ENCODE peak calls at places on chromosomes 11 and 22, in seven cellular contexts. Q, J, H, P, T, X and V are unnamed samples.

GRCh38 chr11:10918698-10919097 is 60.8 kb upstream of the ZBED5 start:
- DNase-seq in Q (no peak), J (no peak), H (no peak), P (no peak), T (no peak), X (no peak), V (no peak)

GRCh38 chr22:38802671-38803121 is 8.8 kb upstream of the DNAL4 start:
- DNase-seq in Q (peak), J (no peak), H (no peak), P (peak), T (no peak), X (peak), V (no peak)

GRCh38 chr11:3710485-3711259 is 39.5 kb upstream of the CHRNA10 start:
- DNase-seq in Q (no peak), J (no peak), H (no peak), P (peak), T (no peak), X (no peak), V (no peak)

GRCh38 chr11:130520231-130520630 is 71.8 kb downstream of the ADAMTS15 start:
- DNase-seq in Q (no peak), J (no peak), H (no peak), P (no peak), T (no peak), X (no peak), V (no peak)

GRCh38 chr11:118186346-118187107 is 10.1 kb upstream of the SCN2B start:
- DNase-seq in Q (no peak), J (no peak), H (no peak), P (no peak), T (no peak), X (no peak), V (no peak)

GRCh38 chr11:117009905-117010605 is 88.2 kb downstream of the SIK3 start:
- DNase-seq in Q (no peak), J (no peak), H (no peak), P (peak), T (no peak), X (no peak), V (no peak)

GRCh38 chr11:75389925-75390324 is 9.4 kb upstream of the RPS3 start:
- DNase-seq in Q (no peak), J (no peak), H (no peak), P (no peak), T (no peak), X (no peak), V (no peak)

GRCh38 chr11:25737071-25737675 is 594.8 kb upstream of the ANO3 start:
- DNase-seq in Q (no peak), J (no peak), H (no peak), P (no peak), T (no peak), X (no peak), V (no peak)

GRCh38 chr11:75562836-75563484 is 907 bp downstream of the SERPINH1 start:
- DNase-seq in Q (peak), J (no peak), H (no peak), P (peak), T (peak), X (no peak), V (no peak)

GRCh38 chr11:59197990-59198389 is 14.7 kb downstream of the MPEG1 start:
- DNase-seq in Q (peak), J (peak), H (peak), P (no peak), T (no peak), X (no peak), V (no peak)

GRCh38 chr22:44211256-44211945 is 30.7 kb downstream of the PARVG start:
- DNase-seq in Q (peak), J (no peak), H (no peak), P (no peak), T (no peak), X (no peak), V (no peak)

GRCh38 chr11:33869511-33870422 is 22.1 kb downstream of the LMO2 start:
- DNase-seq in Q (peak), J (no peak), H (no peak), P (peak), T (peak), X (no peak), V (no peak)

GRCh38 chr11:18731949-18732821 is 6.2 kb upstream of the IGSF22 start:
- DNase-seq in Q (peak), J (peak), H (no peak), P (peak), T (peak), X (no peak), V (peak)

GRCh38 chr11:44709966-44710365 is 16.8 kb upstream of the TSPAN18 start:
- DNase-seq in Q (peak), J (no peak), H (no peak), P (no peak), T (no peak), X (no peak), V (no peak)

GRCh38 chr11:72079776-72080325 is 491 bp downstream of the NUMA1 start:
- DNase-seq in Q (no peak), J (no peak), H (no peak), P (no peak), T (no peak), X (no peak), V (no peak)

GRCh38 chr11:70054020-70054419 is 24.1 kb upstream of the ANO1 start:
- DNase-seq in Q (no peak), J (no peak), H (no peak), P (no peak), T (no peak), X (no peak), V (no peak)

GRCh38 chr11:131591051-131591461 is 220.6 kb downstream of the NTM start:
- DNase-seq in Q (no peak), J (no peak), H (no peak), P (peak), T (no peak), X (no peak), V (no peak)

GRCh38 chr22:17969732-17970131 is 54.6 kb downstream of the MICAL3 start:
- DNase-seq in Q (peak), J (no peak), H (no peak), P (peak), T (no peak), X (no peak), V (no peak)

GRCh38 chr11:108743851-108744250 is 79.0 kb downstream of the DDX10 start:
- DNase-seq in Q (no peak), J (no peak), H (no peak), P (no peak), T (no peak), X (no peak), V (no peak)

GRCh38 chr11:134471341-134472187 is 59.5 kb upstream of the B3GAT1 start:
- DNase-seq in Q (no peak), J (no peak), H (no peak), P (no peak), T (no peak), X (no peak), V (peak)

GRCh38 chr22:25780673-25781072 is 38.7 kb downstream of the MYO18B start:
- DNase-seq in Q (no peak), J (no peak), H (no peak), P (no peak), T (no peak), X (no peak), V (no peak)

GRCh38 chr11:61334434-61335354 is 1.7 kb downstream of the TKFC start:
- DNase-seq in Q (peak), J (no peak), H (no peak), P (peak), T (no peak), X (no peak), V (no peak)

GRCh38 chr22:43310311-43310710 is 32.9 kb downstream of the SCUBE1 start:
- DNase-seq in Q (no peak), J (no peak), H (no peak), P (no peak), T (no peak), X (no peak), V (no peak)

GRCh38 chr22:46050916-46051614 is 74.1 kb upstream of the WNT7B start:
- DNase-seq in Q (peak), J (no peak), H (no peak), P (no peak), T (no peak), X (peak), V (no peak)

GRCh38 chr11:19512621-19513020 is 200.0 kb upstream of the NAV2 start:
- DNase-seq in Q (no peak), J (no peak), H (no peak), P (no peak), T (no peak), X (no peak), V (no peak)

GRCh38 chr11:76626921-76627391 is 43.6 kb downstream of the LRRC32 start:
- DNase-seq in Q (no peak), J (no peak), H (no peak), P (no peak), T (peak), X (no peak), V (no peak)

GRCh38 chr11:115921540-115921939 is 417.3 kb upstream of the CADM1 start:
- DNase-seq in Q (no peak), J (no peak), H (no peak), P (no peak), T (no peak), X (no peak), V (no peak)

GRCh38 chr11:8039530-8040260 is 41.3 kb upstream of the TUB start:
- DNase-seq in Q (no peak), J (no peak), H (no peak), P (no peak), T (no peak), X (no peak), V (no peak)

GRCh38 chr11:62157603-62158002 is 32.4 kb upstream of the SCGB1D1 start:
- DNase-seq in Q (no peak), J (no peak), H (no peak), P (no peak), T (no peak), X (no peak), V (no peak)

GRCh38 chr11:131371791-131372104 is 1.3 kb downstream of the NTM start:
- DNase-seq in Q (no peak), J (no peak), H (no peak), P (no peak), T (no peak), X (no peak), V (no peak)

GRCh38 chr11:44903518-44903917 is 47.2 kb downstream of the TP53I11 start:
- DNase-seq in Q (no peak), J (no peak), H (no peak), P (no peak), T (no peak), X (no peak), V (no peak)

GRCh38 chr11:36376888-36377758 is 81.0 kb downstream of the PRR5L start:
- DNase-seq in Q (peak), J (peak), H (peak), P (peak), T (peak), X (no peak), V (no peak)

GRCh38 chr11:47436726-47437125 is 10.5 kb upstream of the PSMC3 start:
- DNase-seq in Q (no peak), J (no peak), H (no peak), P (no peak), T (no peak), X (no peak), V (no peak)

GRCh38 chr11:109785714-109786113 is 307.5 kb upstream of the ZC3H12C start:
- DNase-seq in Q (no peak), J (no peak), H (no peak), P (no peak), T (no peak), X (no peak), V (no peak)

GRCh38 chr11:121930004-121930965 is 185.7 kb downstream of the BLID start:
- DNase-seq in Q (peak), J (no peak), H (peak), P (peak), T (no peak), X (no peak), V (no peak)

GRCh38 chr22:20268350-20269012 is 363 bp upstream of the RTN4R start:
- DNase-seq in Q (peak), J (peak), H (no peak), P (peak), T (peak), X (no peak), V (no peak)

GRCh38 chr22:40289991-40290459 is 56.3 kb upstream of the ADSL start:
- DNase-seq in Q (peak), J (no peak), H (no peak), P (no peak), T (no peak), X (no peak), V (no peak)

GRCh38 chr11:18540207-18541009 is 13.7 kb upstream of the TSG101 start:
- DNase-seq in Q (no peak), J (no peak), H (peak), P (peak), T (no peak), X (no peak), V (no peak)

GRCh38 chr11:11866203-11866602 is 24.4 kb downstream of the USP47 start:
- DNase-seq in Q (no peak), J (no peak), H (no peak), P (peak), T (no peak), X (no peak), V (no peak)